ENCODE peak calls at places on chromosome 16, in four cellular contexts. One of them, this sample, is unnamed.

GRCh38 chr16:78096386-78096785 is 3.1 kb upstream of the WWOX start:
- DNase-seq in GM04503: no peak
- DNase-seq in KBM-7: no peak
- DNase-seq in hepatocyte: no peak
- DNase-seq in this sample: no peak

GRCh38 chr16:3780570-3780969 is 63.2 kb upstream of the TRAP1 start:
- DNase-seq in hepatocyte: no peak
- DNase-seq in GM04503: no peak
- DNase-seq in KBM-7: peak; percentile 61
- DNase-seq in this sample: peak; percentile 70

GRCh38 chr16:28140788-28141618 is 70.8 kb downstream of the XPO6 start:
- DNase-seq in GM04503: no peak
- DNase-seq in hepatocyte: no peak
- DNase-seq in KBM-7: peak; percentile 29
- DNase-seq in this sample: no peak

GRCh38 chr16:75617121-75617520 is 6.0 kb downstream of the ADAT1 start:
- DNase-seq in KBM-7: no peak
- DNase-seq in hepatocyte: no peak
- DNase-seq in GM04503: no peak
- DNase-seq in this sample: no peak

GRCh38 chr16:83586036-83586810 is 221.6 kb upstream of the HSBP1 start:
- DNase-seq in hepatocyte: no peak
- DNase-seq in GM04503: no peak
- DNase-seq in KBM-7: no peak
- DNase-seq in this sample: no peak

GRCh38 chr16:14548933-14549788 is 80.9 kb downstream of the PARN start:
- DNase-seq in hepatocyte: no peak
- DNase-seq in KBM-7: no peak
- DNase-seq in GM04503: no peak
- DNase-seq in this sample: no peak

GRCh38 chr16:14559809-14560227 is 70.2 kb downstream of the PARN start:
- DNase-seq in GM04503: no peak
- DNase-seq in KBM-7: no peak
- DNase-seq in hepatocyte: no peak
- DNase-seq in this sample: no peak

GRCh38 chr16:70018254-70018653 is 67.1 kb downstream of the CLEC18A start:
- DNase-seq in GM04503: no peak
- DNase-seq in hepatocyte: peak; percentile 29
- DNase-seq in KBM-7: peak; percentile 35
- DNase-seq in this sample: peak; percentile 34

GRCh38 chr16:79988089-79988488 is 387.6 kb upstream of the MAF start:
- DNase-seq in KBM-7: no peak
- DNase-seq in hepatocyte: no peak
- DNase-seq in GM04503: no peak
- DNase-seq in this sample: no peak

GRCh38 chr16:67844441-67844840 is 2.3 kb upstream of the NUTF2 start:
- DNase-seq in GM04503: no peak
- DNase-seq in KBM-7: no peak
- DNase-seq in hepatocyte: no peak
- DNase-seq in this sample: peak; percentile 43

GRCh38 chr16:2190659-2191445 is 5.6 kb downstream of the CASKIN1 start:
- DNase-seq in GM04503: no peak
- DNase-seq in hepatocyte: no peak
- DNase-seq in KBM-7: no peak
- DNase-seq in this sample: no peak

GRCh38 chr16:86977076-86977676 is 340.0 kb downstream of the C16orf95 start:
- DNase-seq in KBM-7: no peak
- DNase-seq in GM04503: no peak
- DNase-seq in hepatocyte: no peak
- DNase-seq in this sample: no peak

GRCh38 chr16:11224894-11225676 is 30.9 kb downstream of the SOCS1 start:
- DNase-seq in hepatocyte: no peak
- DNase-seq in GM04503: no peak
- DNase-seq in KBM-7: peak; percentile 25
- DNase-seq in this sample: no peak

GRCh38 chr16:76518791-76519190 is 241.6 kb downstream of the CNTNAP4 start:
- DNase-seq in KBM-7: no peak
- DNase-seq in hepatocyte: no peak
- DNase-seq in GM04503: no peak
- DNase-seq in this sample: no peak

GRCh38 chr16:89612415-89612814 is 1.0 kb upstream of the DPEP1 start:
- DNase-seq in GM04503: no peak
- DNase-seq in KBM-7: no peak
- DNase-seq in hepatocyte: no peak
- DNase-seq in this sample: no peak

GRCh38 chr16:74844041-74844826 is 69.6 kb upstream of the FA2H start:
- DNase-seq in GM04503: no peak
- DNase-seq in KBM-7: no peak
- DNase-seq in hepatocyte: no peak
- DNase-seq in this sample: no peak

GRCh38 chr16:86554917-86555762 is at the start of gene MTHFSD:
- DNase-seq in hepatocyte: peak; percentile 96
- DNase-seq in GM04503: peak; percentile 53
- DNase-seq in KBM-7: peak; percentile 86
- DNase-seq in this sample: peak; percentile 82

This sample was measured in Caki2.